ENCODE peak calls at places on chromosomes 3 and 15, in four cellular contexts. P is cardiac fibroblast; Z is CD8-positive, alpha-beta T cell; E is uterus. T is an unnamed sample.
A peak's percentile ranks its signal among the peaks of the same experiment; 100 is the strongest.

GRCh38 chr3:113585228-113585627 is 52.9 kb downstream of the SIDT1 start:
- DNase-seq in E (no peak), Z (no peak), P (no peak), T (no peak)

GRCh38 chr15:50330921-50331320 is 24.1 kb downstream of the GABPB1 start:
- DNase-seq in Z (no peak), P (peak; percentile 59), E (no peak), T (no peak)

GRCh38 chr15:40471105-40471777 is 457 bp downstream of the CHST14 start:
- DNase-seq in E (peak; percentile 39), P (peak; percentile 27), Z (no peak), T (no peak)

GRCh38 chr3:4935347-4935746 is 43.9 kb upstream of the BHLHE40 start:
- DNase-seq in P (no peak), Z (no peak), E (no peak), T (no peak)

GRCh38 chr3:179451335-179452165 is at the start of gene GNB4:
- DNase-seq in Z (peak; percentile 7), P (peak; percentile 79), E (peak; percentile 79), T (peak; percentile 92)

GRCh38 chr3:161821591-161821990 is 325.0 kb downstream of the OTOL1 start:
- DNase-seq in E (no peak), Z (no peak), P (no peak), T (no peak)

GRCh38 chr3:183163563-183163962 is 1.0 kb upstream of the LAMP3 start:
- DNase-seq in Z (no peak), P (no peak), E (no peak), T (no peak)

GRCh38 chr3:185151959-185152432 is 864 bp downstream of the C3orf70 start:
- DNase-seq in P (peak; percentile 11), Z (no peak), E (no peak), T (no peak)

GRCh38 chr15:47364671-47365141 is 352.6 kb upstream of the SEMA6D start:
- DNase-seq in Z (no peak), E (no peak), P (no peak), T (no peak)

GRCh38 chr3:170599083-170599482 is 13.2 kb upstream of the SLC7A14 start:
- DNase-seq in Z (no peak), P (no peak), E (no peak), T (no peak)

GRCh38 chr15:91694131-91694828 is 159.2 kb upstream of the SLCO3A1 start:
- DNase-seq in E (peak; percentile 64), Z (no peak), P (peak; percentile 63), T (no peak)

GRCh38 chr15:67945131-67945530 is 105.3 kb upstream of the RNU6-1 start:
- DNase-seq in P (no peak), E (no peak), Z (no peak), T (no peak)

GRCh38 chr3:66372681-66373350 is 128.0 kb downstream of the LRIG1 start:
- DNase-seq in P (peak; percentile 15), E (no peak), Z (peak; percentile 30), T (no peak)

GRCh38 chr3:179811321-179812095 is 158.7 kb downstream of the USP13 start:
- DNase-seq in P (peak; percentile 91), E (no peak), Z (no peak), T (no peak)

GRCh38 chr3:181709537-181710279 is 2.0 kb upstream of the SOX2 start:
- DNase-seq in P (peak; percentile 73), E (peak; percentile 55), Z (peak; percentile 39), T (peak; percentile 81)

GRCh38 chr15:90049666-90050604 is 48.8 kb downstream of the ZNF710 start:
- DNase-seq in Z (no peak), E (no peak), P (no peak), T (no peak)

GRCh38 chr3:339346-339745 is 142.8 kb downstream of the CHL1 start:
- DNase-seq in P (no peak), E (no peak), Z (no peak), T (no peak)

GRCh38 chr15:61051570-61052031 is 177.5 kb downstream of the RORA start:
- DNase-seq in Z (no peak), P (peak; percentile 88), E (peak; percentile 58), T (no peak)

GRCh38 chr15:74630284-74631086 is 14.8 kb downstream of the CLK3 start:
- DNase-seq in P (no peak), Z (no peak), E (no peak), T (no peak)
- TF ChIP-seq CTCF in P (no peak), Z (no peak), E (no peak), T (no peak)

DNA sequence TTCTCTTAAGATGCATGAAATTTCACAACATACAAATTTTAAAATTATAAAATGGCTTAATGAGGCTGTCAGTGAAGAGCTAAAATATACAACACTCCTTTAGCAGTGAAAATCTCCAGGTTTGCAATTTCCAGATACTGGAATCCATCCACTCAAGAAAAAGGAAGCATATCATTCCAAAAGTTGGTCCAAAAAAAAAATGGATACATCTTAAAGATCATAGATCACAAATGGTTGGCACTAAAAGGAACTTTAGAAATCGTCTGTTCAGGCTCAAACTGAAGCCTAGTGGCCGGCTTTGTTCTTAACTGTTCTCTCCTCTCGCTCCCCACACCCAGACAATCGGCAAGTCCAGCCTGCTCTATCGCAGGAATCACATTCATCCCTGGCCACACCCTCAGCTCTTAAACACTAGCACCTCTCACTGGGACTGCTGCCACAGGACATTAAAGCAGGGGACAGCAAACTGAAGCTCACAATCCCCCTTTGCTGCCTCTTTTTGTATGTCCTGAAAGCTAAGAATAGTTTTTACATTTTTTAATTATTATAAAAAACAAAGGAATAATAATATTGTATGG is 130.3 kb upstream of the CDIN1 start:
- DNase-seq in E (peak; percentile 13), P (no peak), Z (no peak), T (no peak)
- TF ChIP-seq CTCF in E (no peak), P (no peak), Z (no peak), T (peak; percentile 37)

GRCh38 chr15:32998182-32998581 is 196.3 kb downstream of the FMN1 start:
- DNase-seq in Z (no peak), E (no peak), P (no peak), T (no peak)

GRCh38 chr15:32990071-32990470 is 204.4 kb downstream of the FMN1 start:
- DNase-seq in Z (no peak), E (no peak), P (peak; percentile 24), T (no peak)

GRCh38 chr15:32991544-32992192 is 202.8 kb downstream of the FMN1 start:
- DNase-seq in E (peak; percentile 20), P (no peak), Z (no peak), T (no peak)

GRCh38 chr15:32994810-32995424 is 199.6 kb downstream of the FMN1 start:
- DNase-seq in P (peak; percentile 79), Z (no peak), E (no peak), T (no peak)

GRCh38 chr15:32993285-32993684 is 201.2 kb downstream of the FMN1 start:
- DNase-seq in Z (no peak), P (peak; percentile 51), E (no peak), T (no peak)
- TF ChIP-seq CTCF in Z (no peak), P (peak; percentile 32), E (peak; percentile 23), T (peak; percentile 62)

DNA sequence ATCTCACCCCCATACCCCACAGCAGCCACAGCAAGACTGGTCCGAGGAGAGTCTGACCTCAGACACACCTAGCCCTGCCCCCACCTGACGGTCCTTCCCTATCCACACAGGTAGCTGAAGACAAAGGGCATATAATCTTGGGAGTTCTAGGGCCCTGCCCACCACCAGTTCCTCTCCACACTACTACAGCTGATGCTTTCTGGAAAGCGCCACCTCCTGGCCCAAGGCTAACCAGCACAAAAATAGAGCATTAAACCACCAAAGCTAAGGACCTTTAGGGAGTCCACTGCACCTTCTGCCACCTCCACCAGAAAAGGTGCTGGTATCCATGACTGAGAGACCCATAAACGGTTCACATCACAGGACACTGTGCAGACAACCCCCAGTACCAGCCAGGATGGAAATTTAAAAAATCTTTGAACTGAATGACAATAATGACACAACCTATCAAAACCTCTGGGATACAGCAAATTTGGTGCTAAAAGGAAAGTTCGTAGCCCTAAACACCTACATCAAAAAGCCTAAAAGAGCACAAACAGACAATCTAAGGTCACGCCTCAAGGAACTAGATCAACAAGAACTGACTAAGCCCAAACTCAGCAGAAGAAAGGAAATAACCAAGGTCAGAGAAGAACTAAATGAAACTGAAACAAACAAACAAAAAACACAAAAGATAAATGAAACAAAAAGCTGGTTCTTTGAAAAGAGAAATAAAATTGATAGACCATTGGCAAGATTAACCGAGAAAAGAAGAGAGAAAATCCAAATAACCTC is 122.1 kb upstream of the TPRG1 start:
- DNase-seq in Z (no peak), P (peak; percentile 3), E (no peak), T (no peak)
- TF ChIP-seq CTCF in Z (no peak), P (peak; percentile 19), E (no peak), T (peak; percentile 23)

T was measured in type B pancreatic cell.